ENCODE peak calls at places on chromosomes 11 and 22, in five cellular contexts. P is neural crest cell, R is IMR-90, A is brain microvascular endothelial cell, E is retinal pigment epithelial cell. Y is an unnamed sample.

GRCh38 chr22:45206233-45206632 is 34.5 kb downstream of the KIAA0930 start:
- DNase-seq in R (no peak), A (no peak), P (no peak), E (no peak), Y (no peak)

GRCh38 chr22:30640839-30641430 is 5.4 kb downstream of the SLC35E4 start:
- DNase-seq in R (no peak), A (no peak), E (no peak), P (no peak), Y (no peak)

GRCh38 chr11:22459053-22459452 is 120.9 kb downstream of the SLC17A6 start:
- DNase-seq in E (peak; percentile 72), P (no peak), A (peak; percentile 71), R (peak; percentile 79), Y (no peak)

GRCh38 chr11:111602865-111603632 is 800 bp downstream of the SIK2 start:
- DNase-seq in R (peak; percentile 43), E (no peak), P (peak; percentile 40), A (peak; percentile 33), Y (peak; percentile 36)

GRCh38 chr11:119663279-119663678 is 65.7 kb downstream of the NECTIN1 start:
- DNase-seq in E (no peak), A (no peak), P (no peak), R (no peak), Y (no peak)

GRCh38 chr22:47168900-47169800 is 406.7 kb downstream of the TBC1D22A start:
- DNase-seq in P (no peak), E (no peak), A (no peak), R (peak; percentile 8), Y (no peak)

GRCh38 chr11:12170984-12171383 is 60.6 kb downstream of the MICAL2 start:
- DNase-seq in E (no peak), R (peak; percentile 49), P (no peak), A (no peak), Y (no peak)

GRCh38 chr22:46777609-46777970 is 15.1 kb downstream of the TBC1D22A start:
- DNase-seq in P (no peak), A (no peak), E (no peak), R (no peak), Y (no peak)

GRCh38 chr11:69312418-69313399 is 18.8 kb downstream of the MYEOV start:
- DNase-seq in R (no peak), E (no peak), P (no peak), A (no peak), Y (no peak)

GRCh38 chr11:122634507-122634906 is 21.0 kb upstream of the UBASH3B start:
- DNase-seq in R (peak; percentile 64), A (peak; percentile 50), P (no peak), E (no peak), Y (no peak)

GRCh38 chr11:57597971-57598830 is 716 bp downstream of the SERPING1 start:
- DNase-seq in R (peak; percentile 24), P (peak; percentile 81), E (no peak), A (no peak), Y (no peak)

GRCh38 chr11:119709638-119710346 is 19.2 kb downstream of the NECTIN1 start:
- DNase-seq in A (peak; percentile 70), P (peak; percentile 46), E (no peak), R (peak; percentile 69), Y (no peak)

GRCh38 chr11:28535677-28536076 is 427.5 kb downstream of the METTL15 start:
- DNase-seq in E (no peak), A (no peak), R (no peak), P (no peak), Y (no peak)

GRCh38 chr11:131760191-131760951 is 390.0 kb downstream of the NTM start:
- DNase-seq in P (no peak), R (peak; percentile 95), E (no peak), A (peak; percentile 96), Y (no peak)

GRCh38 chr11:126510621-126511370 is 155.3 kb downstream of the ST3GAL4 start:
- DNase-seq in R (peak; percentile 15), A (peak; percentile 32), E (no peak), P (no peak), Y (no peak)

GRCh38 chr22:22078329-22078728 is 95.7 kb upstream of the TOP3B start:
- DNase-seq in R (no peak), P (no peak), E (no peak), A (no peak), Y (no peak)

GRCh38 chr22:22080270-22080669 is 97.7 kb upstream of the TOP3B start:
- DNase-seq in A (no peak), E (no peak), R (no peak), P (no peak), Y (no peak)

GRCh38 chr22:22082229-22082835 is 99.7 kb upstream of the TOP3B start:
- DNase-seq in A (no peak), P (no peak), R (no peak), E (no peak), Y (no peak)

GRCh38 chr22:22076937-22077703 is 94.5 kb upstream of the TOP3B start:
- DNase-seq in R (peak; percentile 26), E (no peak), P (no peak), A (peak; percentile 11), Y (no peak)

DNA sequence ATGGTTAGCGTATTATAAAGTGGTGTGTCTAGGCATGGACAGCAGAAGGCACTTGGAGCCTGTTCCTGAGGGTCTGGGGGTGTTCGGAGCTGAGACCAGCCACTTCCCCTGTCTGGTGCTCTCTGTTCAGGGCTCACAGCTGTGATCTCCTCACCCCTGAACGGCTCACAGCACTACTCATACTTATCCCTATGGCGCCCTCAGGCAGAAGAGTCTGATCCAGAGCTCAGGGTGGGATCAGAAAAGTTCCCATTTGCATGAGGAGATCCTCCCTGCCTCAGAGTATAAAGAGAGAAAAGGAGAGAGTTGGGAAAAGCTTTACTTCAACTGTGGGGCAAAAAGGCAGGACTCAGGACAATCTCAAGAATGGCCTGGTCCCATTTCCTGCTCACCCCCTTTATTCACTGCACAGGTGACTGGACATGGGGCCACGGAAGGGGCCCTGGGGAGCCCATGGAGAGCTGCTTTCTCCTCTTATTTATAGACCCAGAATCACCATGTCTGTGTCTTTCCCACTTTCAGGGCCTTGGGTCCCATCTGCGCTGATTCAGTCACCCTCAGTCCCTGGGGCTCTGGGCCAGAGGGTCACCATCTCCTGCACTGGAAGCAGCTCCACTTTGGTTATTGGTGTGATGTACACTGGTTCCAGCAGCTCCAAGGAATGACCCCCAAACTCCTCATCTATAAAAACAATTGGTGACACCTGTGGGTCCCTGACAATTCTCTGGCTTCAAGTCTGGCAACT is 97.0 kb upstream of the TOP3B start:
- DNase-seq in R (no peak), A (no peak), P (no peak), E (no peak), Y (no peak)
- TF ChIP-seq CTCF in R (no peak), A (no peak), P (no peak), E (no peak), Y (no peak)

GRCh38 chr11:78973833-78974232 is 399.2 kb upstream of the NARS2 start:
- DNase-seq in P (no peak), E (no peak), R (no peak), A (no peak), Y (no peak)
- TF ChIP-seq CTCF in P (no peak), E (no peak), R (no peak), A (no peak), Y (no peak)

GRCh38 chr11:1652026-1652425 is 22.5 kb downstream of the KRTAP5-5 start:
- DNase-seq in R (no peak), P (no peak), E (no peak), A (no peak), Y (no peak)

GRCh38 chr11:1650918-1651262 is 21.3 kb downstream of the KRTAP5-5 start:
- DNase-seq in R (no peak), E (no peak), A (no peak), P (no peak), Y (no peak)

GRCh38 chr11:1652778-1653540 is 23.4 kb downstream of the KRTAP5-5 start:
- DNase-seq in R (peak; percentile 29), A (peak; percentile 41), E (no peak), P (peak; percentile 95), Y (peak; percentile 82)

GRCh38 chr11:1653541-1654387 is 24.2 kb downstream of the KRTAP5-5 start:
- DNase-seq in A (no peak), R (no peak), E (no peak), P (no peak), Y (no peak)

GRCh38 chr11:1652442-1652777 is 22.8 kb downstream of the KRTAP5-5 start:
- DNase-seq in A (no peak), E (no peak), R (no peak), P (no peak), Y (no peak)
- TF ChIP-seq CTCF in A (no peak), E (no peak), R (no peak), P (no peak), Y (no peak)

DNA sequence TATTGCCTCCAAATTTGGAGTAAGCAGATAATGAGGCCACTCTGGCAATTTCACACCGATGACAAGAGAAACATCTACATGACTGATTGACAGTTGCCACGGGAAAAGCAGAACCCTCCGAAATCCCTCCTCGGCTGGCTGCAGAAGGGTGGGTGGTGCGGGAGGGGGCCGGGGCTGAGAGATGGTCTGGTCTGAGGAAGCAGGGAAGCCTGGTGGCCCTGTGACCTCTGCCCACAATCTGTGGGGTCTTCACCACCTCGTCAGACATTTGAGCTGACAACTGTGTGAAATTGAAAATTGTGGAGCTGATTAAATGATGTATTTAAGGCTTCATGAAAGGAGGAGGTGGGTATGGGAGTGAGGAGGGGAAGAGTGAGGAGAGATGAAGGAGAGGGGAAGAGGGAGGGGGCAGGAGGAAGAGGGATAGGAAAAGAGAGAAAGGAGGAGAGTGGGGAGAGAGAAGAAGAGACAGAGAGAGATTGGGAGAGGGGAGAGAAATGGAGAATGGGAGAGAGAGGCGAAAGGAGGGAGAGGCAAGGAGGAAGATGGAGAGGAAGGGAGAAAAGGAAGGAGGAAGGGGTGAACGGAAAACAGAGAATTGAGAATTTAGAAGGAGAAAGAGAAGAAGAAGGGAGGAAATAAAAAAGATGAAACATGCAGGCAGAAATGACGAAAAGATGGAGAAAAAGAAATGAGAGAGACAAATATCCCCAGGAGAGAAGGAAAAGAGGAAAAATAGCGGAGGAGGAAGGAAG is 503.0 kb downstream of the MN1 start:
- DNase-seq in A (no peak), E (no peak), P (no peak), R (no peak), Y (no peak)
- TF ChIP-seq CTCF in A (no peak), E (no peak), P (no peak), R (no peak), Y (no peak)

GRCh38 chr11:62841361-62842170 is 2.2 kb upstream of the WDR74 start:
- DNase-seq in A (peak; percentile 98), E (peak; percentile 98), P (peak; percentile 79), R (peak; percentile 100), Y (peak; percentile 75)
- TF ChIP-seq CTCF in A (no peak), E (no peak), P (no peak), R (no peak), Y (no peak)

GRCh38 chr11:94828088-94828487 is 59.9 kb downstream of the AMOTL1 start:
- DNase-seq in P (no peak), R (no peak), A (no peak), E (no peak), Y (no peak)

GRCh38 chr11:94832604-94833238 is 64.6 kb downstream of the AMOTL1 start:
- DNase-seq in E (no peak), P (no peak), A (no peak), R (no peak), Y (no peak)

GRCh38 chr11:94831529-94831928 is 63.4 kb downstream of the AMOTL1 start:
- DNase-seq in P (no peak), A (no peak), E (no peak), R (no peak), Y (no peak)

GRCh38 chr11:94834931-94835330 is 66.8 kb downstream of the AMOTL1 start:
- DNase-seq in P (no peak), E (peak; percentile 84), R (peak; percentile 47), A (no peak), Y (no peak)

GRCh38 chr11:94830722-94831121 is 62.6 kb downstream of the AMOTL1 start:
- DNase-seq in P (no peak), R (no peak), A (no peak), E (no peak), Y (no peak)
- TF ChIP-seq CTCF in P (no peak), R (no peak), A (no peak), E (no peak), Y (no peak)